ENCODE peak calls at places on chromosome 12, in ten cellular contexts. N is H1, Z is lower leg skin, V is body of pancreas, L is stomach, X is AG09309, E is suprapubic skin, R is HepG2, F is pancreas, U is fibroblast of pulmonary artery. J is an unnamed sample.

GRCh38 chr12:130761537-130762318 is 45.6 kb upstream of the RIMBP2 start:
- DNase-seq in U (peak), Z (no peak), F (no peak), V (peak), N (no peak), E (no peak), R (peak), L (no peak), X (peak), J (no peak)

GRCh38 chr12:76927170-76927784 is 48.5 kb upstream of the CSRP2 start:
- DNase-seq in L (peak), Z (no peak), E (no peak), U (peak), N (no peak), R (peak), X (no peak), V (peak), F (no peak), J (no peak)

GRCh38 chr12:64352181-64352580 is 38.4 kb downstream of the C12orf56 start:
- DNase-seq in U (no peak), L (no peak), X (no peak), F (no peak), E (no peak), N (no peak), R (no peak), Z (no peak), V (no peak), J (no peak)

GRCh38 chr12:50637870-50638481 is 125.9 kb upstream of the ATF1 start:
- DNase-seq in V (no peak), R (peak), X (no peak), Z (no peak), N (no peak), L (no peak), E (no peak), U (peak), F (no peak), J (no peak)

GRCh38 chr12:113788020-113788856 is 177.9 kb downstream of the RBM19 start:
- DNase-seq in V (no peak), Z (no peak), X (no peak), R (no peak), U (peak), N (no peak), F (no peak), L (no peak), E (no peak), J (no peak)

GRCh38 chr12:39573971-39574370 is 45.6 kb downstream of the ABCD2 start:
- DNase-seq in R (no peak), L (no peak), E (no peak), V (no peak), U (no peak), N (no peak), X (no peak), Z (no peak), F (no peak), J (no peak)

GRCh38 chr12:53984901-53985357 is at the start of gene HOXC10:
- DNase-seq in F (peak), Z (peak), V (peak), R (peak), U (peak), N (no peak), E (peak), X (peak), L (peak), J (peak)

GRCh38 chr12:39443704-39444234 is 849 bp upstream of the KIF21A start:
- DNase-seq in F (no peak), E (no peak), R (peak), U (no peak), Z (no peak), L (no peak), N (no peak), X (no peak), V (no peak), J (no peak)

GRCh38 chr12:29103539-29103974 is 45.5 kb upstream of the FAR2 start:
- DNase-seq in E (no peak), L (no peak), Z (no peak), V (no peak), X (no peak), F (no peak), N (no peak), R (no peak), U (no peak), J (no peak)

GRCh38 chr12:26878661-26879119 is 45.7 kb upstream of the ITPR2 start:
- DNase-seq in U (peak), Z (peak), E (peak), X (no peak), V (peak), L (peak), N (no peak), F (peak), R (no peak), J (no peak)

GRCh38 chr12:114684098-114684869 is at the start of gene TBX3:
- DNase-seq in R (peak), U (peak), V (peak), N (peak), F (peak), E (peak), Z (peak), X (peak), L (peak), J (peak)

GRCh38 chr12:121719926-121720414 is 7.4 kb downstream of the TMEM120B start:
- DNase-seq in N (no peak), R (no peak), F (no peak), U (peak), V (no peak), Z (no peak), E (no peak), X (peak), L (no peak), J (peak)

GRCh38 chr12:111692575-111693210 is 6.8 kb downstream of the ACAD10 start:
- DNase-seq in L (no peak), X (no peak), N (no peak), U (peak), F (no peak), Z (no peak), R (no peak), E (no peak), V (no peak), J (no peak)

GRCh38 chr12:99043319-99043914 is 398.3 kb downstream of the APAF1 start:
- DNase-seq in V (peak), U (peak), R (peak), E (no peak), N (peak), L (peak), F (peak), Z (no peak), X (peak), J (peak)

GRCh38 chr12:116874324-116874995 is 6.8 kb downstream of the HRK start:
- DNase-seq in X (no peak), U (no peak), F (no peak), R (no peak), Z (no peak), E (no peak), N (no peak), L (no peak), V (no peak), J (no peak)

GRCh38 chr12:54232790-54233189 is 44.0 kb upstream of the SMUG1 start:
- DNase-seq in E (no peak), U (peak), F (no peak), X (peak), R (no peak), V (no peak), Z (no peak), L (no peak), N (no peak), J (no peak)

GRCh38 chr12:48961331-48961730 is 4.0 kb upstream of the ARF3 start:
- DNase-seq in Z (no peak), U (no peak), R (no peak), L (no peak), N (no peak), F (peak), X (no peak), V (no peak), E (no peak), J (no peak)

GRCh38 chr12:89918172-89918880 is 209.7 kb upstream of the ATP2B1 start:
- DNase-seq in N (no peak), V (no peak), X (no peak), U (no peak), R (no peak), E (no peak), Z (no peak), L (no peak), F (no peak), J (no peak)

GRCh38 chr12:131724534-131724933 is 13.6 kb downstream of the SFSWAP start:
- DNase-seq in Z (no peak), R (no peak), X (no peak), N (no peak), V (no peak), U (no peak), L (no peak), E (no peak), F (no peak), J (no peak)

GRCh38 chr12:116610971-116611541 is 51.9 kb downstream of the MAP1LC3B2 start:
- DNase-seq in E (no peak), V (no peak), U (no peak), X (no peak), Z (no peak), N (no peak), F (no peak), L (no peak), R (no peak), J (no peak)

GRCh38 chr12:5900533-5901255 is 44.4 kb downstream of the ANO2 start:
- DNase-seq in E (no peak), X (no peak), Z (no peak), L (no peak), V (no peak), R (no peak), U (no peak), N (no peak), F (no peak), J (no peak)

GRCh38 chr12:29116414-29116813 is 32.7 kb upstream of the FAR2 start:
- DNase-seq in N (no peak), X (no peak), R (no peak), F (no peak), Z (no peak), E (no peak), U (no peak), L (no peak), V (no peak), J (no peak)

GRCh38 chr12:92108651-92109050 is 37.0 kb downstream of the BTG1 start:
- DNase-seq in N (no peak), U (peak), Z (no peak), X (peak), E (no peak), L (no peak), R (no peak), V (no peak), F (no peak), J (peak)

GRCh38 chr12:62919827-62920226 is 15.1 kb downstream of the PPM1H start:
- DNase-seq in X (peak), Z (no peak), F (no peak), U (peak), E (no peak), L (peak), V (peak), N (no peak), R (no peak), J (no peak)

GRCh38 chr12:49674318-49674985 is 32.8 kb downstream of the FMNL3 start:
- DNase-seq in F (no peak), X (no peak), N (no peak), Z (no peak), V (no peak), R (no peak), L (no peak), U (peak), E (no peak), J (no peak)

GRCh38 chr12:91205791-91206190 is 23.2 kb upstream of the DCN start:
- DNase-seq in R (no peak), E (no peak), X (no peak), V (no peak), F (no peak), Z (no peak), N (no peak), L (no peak), U (no peak), J (no peak)

GRCh38 chr12:121688966-121689365 is 19.5 kb upstream of the MORN3 start:
- DNase-seq in N (no peak), Z (no peak), X (no peak), F (no peak), E (no peak), U (no peak), L (no peak), R (peak), V (no peak), J (no peak)

GRCh38 chr12:45166056-45166455 is 49.8 kb upstream of the ANO6 start:
- DNase-seq in X (no peak), N (no peak), E (no peak), U (no peak), V (no peak), F (no peak), L (no peak), Z (no peak), R (no peak), J (no peak)

GRCh38 chr12:120249875-120250795 is 15.4 kb downstream of the PXN start:
- DNase-seq in V (peak), R (no peak), F (no peak), Z (peak), N (no peak), X (no peak), L (no peak), E (peak), U (peak), J (no peak)

DNA sequence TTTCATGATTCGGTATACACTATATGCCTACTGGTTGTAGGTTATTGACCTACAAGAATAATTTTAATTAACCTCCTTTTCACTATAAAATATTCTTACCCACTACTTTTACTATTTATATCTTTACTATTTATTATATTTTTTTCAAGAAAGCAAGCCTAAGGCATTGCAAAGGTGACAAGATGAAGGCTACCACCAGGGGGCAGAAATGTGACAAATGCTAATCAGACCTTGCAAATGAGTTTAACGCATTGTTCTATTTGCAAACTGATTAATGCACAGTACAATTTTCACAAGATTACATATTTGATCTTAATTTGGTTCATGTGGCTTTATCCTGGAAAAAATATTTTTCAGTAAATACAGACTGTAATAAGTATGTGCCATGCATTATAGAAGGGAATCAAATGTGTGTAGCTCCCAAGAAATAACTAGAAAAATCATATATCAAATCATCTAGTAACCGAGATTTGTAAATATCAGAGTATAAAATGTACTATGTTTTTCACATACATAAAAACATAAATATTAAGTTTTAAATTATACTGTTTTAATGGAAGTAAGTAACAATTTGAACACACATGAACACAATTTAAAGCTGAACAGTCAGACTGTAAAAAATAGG is 107.0 kb downstream of the ADAMTS20 start:
- DNase-seq in Z (no peak), U (peak), R (peak), E (no peak), F (no peak), X (peak), N (no peak), V (peak), L (peak), J (peak)
- TF ChIP-seq CTCF in Z (no peak), U (peak), R (peak), E (peak), F (peak), X (peak), N (peak), V (peak), L (peak), J (peak)

GRCh38 chr12:83954939-83955601 is 957.5 kb downstream of the SLC6A15 start:
- DNase-seq in R (no peak), F (no peak), V (no peak), X (no peak), N (no peak), Z (no peak), U (peak), L (no peak), E (no peak), J (no peak)
- TF ChIP-seq CTCF in R (no peak), F (no peak), V (no peak), X (peak), N (peak), Z (no peak), U (peak), L (no peak), E (no peak), J (no peak)

GRCh38 chr12:47800582-47800981 is 19.1 kb downstream of the HDAC7 start:
- DNase-seq in R (no peak), X (no peak), Z (no peak), F (no peak), N (no peak), L (no peak), E (no peak), V (no peak), U (no peak), J (no peak)

GRCh38 chr12:47801904-47802246 is 17.8 kb downstream of the HDAC7 start:
- DNase-seq in F (no peak), E (no peak), N (no peak), V (no peak), Z (no peak), U (no peak), X (no peak), L (no peak), R (no peak), J (no peak)

GRCh38 chr12:47803196-47803875 is 16.4 kb downstream of the HDAC7 start:
- DNase-seq in L (no peak), Z (no peak), X (no peak), V (no peak), E (peak), R (no peak), U (no peak), F (no peak), N (no peak), J (no peak)

GRCh38 chr12:47801170-47801903 is 18.4 kb downstream of the HDAC7 start:
- DNase-seq in E (no peak), R (no peak), V (no peak), U (no peak), Z (no peak), X (no peak), L (no peak), N (no peak), F (no peak), J (no peak)

GRCh38 chr12:47802312-47802711 is 17.4 kb downstream of the HDAC7 start:
- DNase-seq in U (no peak), L (no peak), V (no peak), X (no peak), N (no peak), R (no peak), F (no peak), Z (no peak), E (peak), J (no peak)
- TF ChIP-seq CTCF in U (peak), L (no peak), V (no peak), X (peak), N (peak), R (no peak), F (no peak), Z (no peak), E (peak), J (peak)

DNA sequence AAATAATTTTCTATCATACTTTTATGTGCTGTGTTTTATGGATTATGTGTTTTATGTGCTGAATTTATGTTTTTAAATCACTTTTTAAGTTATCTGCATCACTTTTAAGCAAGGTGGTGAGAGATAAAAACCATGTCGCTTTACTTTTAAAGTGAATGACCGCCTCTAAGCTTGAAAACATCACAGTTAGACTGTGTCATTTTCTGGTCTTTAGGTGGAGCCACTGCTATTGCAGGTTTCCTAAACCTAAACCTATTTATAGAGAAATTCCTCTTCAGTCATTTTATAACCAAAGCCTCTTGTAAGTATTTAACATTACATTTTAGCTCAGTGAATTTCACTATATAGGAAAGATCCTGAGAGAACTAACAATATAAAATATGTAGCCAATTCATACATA is 21.0 kb upstream of the MDM2 start:
- DNase-seq in U (no peak), Z (no peak), F (no peak), E (no peak), R (peak), X (no peak), L (no peak), N (no peak), V (no peak), J (no peak)
- TF ChIP-seq CTCF in U (peak), Z (no peak), F (no peak), E (no peak), R (peak), X (no peak), L (no peak), N (no peak), V (peak), J (no peak)

J was measured in AG09319.